ENCODE peak calls at places on chromosomes 7 and 10, in four cellular contexts. Z is body of pancreas; Q is stimulated activated CD4-positive, alpha-beta T cell treated with anti-CD3 and anti-CD28 coated beads, Interleukin-4, amount 100 ng/mL, for 48 hours; C is left ventricle myocardium inferior. L is an unnamed sample.

GRCh38 chr7:33784000-33784399 is 121.3 kb upstream of the BMPER start:
- DNase-seq in Q (no peak), C (no peak), Z (no peak), L (no peak)

GRCh38 chr10:30366829-30367228 is 17.8 kb upstream of the MTPAP start:
- DNase-seq in C (no peak), Q (no peak), Z (no peak), L (no peak)

GRCh38 chr7:152894295-152895170 is 135.0 kb downstream of the ACTR3B start:
- DNase-seq in C (no peak), Q (peak; percentile 6), Z (peak; percentile 47), L (no peak)

GRCh38 chr7:21923663-21924062 is 22.0 kb downstream of the CDCA7L start:
- DNase-seq in Z (peak; percentile 21), C (no peak), Q (no peak), L (no peak)

GRCh38 chr7:51031216-51031615 is 248.5 kb upstream of the GRB10 start:
- DNase-seq in Z (peak; percentile 94), Q (no peak), C (no peak), L (no peak)

GRCh38 chr10:124063736-124064135 is 29.7 kb downstream of the CHST15 start:
- DNase-seq in C (no peak), Q (no peak), Z (no peak), L (no peak)

GRCh38 chr10:132516771-132517725 is 20.5 kb upstream of the INPP5A start:
- DNase-seq in Z (peak; percentile 90), Q (no peak), C (peak; percentile 94), L (no peak)

GRCh38 chr7:756928-757560 is 30.0 kb upstream of the PRKAR1B start:
- DNase-seq in Q (no peak), Z (no peak), C (no peak), L (no peak)

GRCh38 chr7:151876112-151876898 is 610 bp downstream of the PRKAG2 start:
- DNase-seq in C (peak; percentile 86), Z (peak; percentile 87), Q (peak; percentile 53), L (no peak)

GRCh38 chr7:20310963-20311742 is 19.5 kb upstream of the ITGB8 start:
- DNase-seq in Q (no peak), Z (no peak), C (no peak), L (peak; percentile 38)

GRCh38 chr7:39228946-39229345 is 251.2 kb downstream of the POU6F2 start:
- DNase-seq in Q (no peak), Z (no peak), C (no peak), L (no peak)

L was measured in HCT116.